ENCODE peak calls at places on chromosomes 11 and 22, in six cellular contexts. One of them, this sample, is unnamed.

GRCh38 chr11:2248242-2248641 is 22.1 kb downstream of the ASCL2 start:
- DNase-seq in stimulated activated CD4-positive, alpha-beta T cell treated with anti-CD3 and anti-CD28 coated beads, Interleukin-1b, Interleukin-23, amount 100 ng/mL, for 4 hours: no peak
- DNase-seq in stimulated activated CD8-positive, alpha-beta memory T cell treated with anti-CD3 and anti-CD28 coated beads, Interleukin-4, amount 100 ng/mL, for 24 hours: no peak
- DNase-seq in T-helper 1 cell: no peak
- DNase-seq in kidney glomerular epithelial cell: no peak
- DNase-seq in anterior cingulate cortex: no peak
- DNase-seq in this sample: no peak

GRCh38 chr11:107928767-107929507 is 689 bp downstream of the RAB39A start:
- DNase-seq in stimulated activated CD4-positive, alpha-beta T cell treated with anti-CD3 and anti-CD28 coated beads, Interleukin-1b, Interleukin-23, amount 100 ng/mL, for 4 hours: no peak
- DNase-seq in stimulated activated CD8-positive, alpha-beta memory T cell treated with anti-CD3 and anti-CD28 coated beads, Interleukin-4, amount 100 ng/mL, for 24 hours: no peak
- DNase-seq in T-helper 1 cell: no peak
- DNase-seq in kidney glomerular epithelial cell: no peak
- DNase-seq in anterior cingulate cortex: peak
- DNase-seq in this sample: no peak

GRCh38 chr11:20647976-20648565 is 21.3 kb upstream of the NELL1 start:
- DNase-seq in stimulated activated CD4-positive, alpha-beta T cell treated with anti-CD3 and anti-CD28 coated beads, Interleukin-1b, Interleukin-23, amount 100 ng/mL, for 4 hours: peak
- DNase-seq in stimulated activated CD8-positive, alpha-beta memory T cell treated with anti-CD3 and anti-CD28 coated beads, Interleukin-4, amount 100 ng/mL, for 24 hours: no peak
- DNase-seq in T-helper 1 cell: no peak
- DNase-seq in kidney glomerular epithelial cell: peak
- DNase-seq in anterior cingulate cortex: peak
- DNase-seq in this sample: peak

GRCh38 chr11:62400760-62401159 is 18.1 kb upstream of the SCGB1A1 start:
- DNase-seq in stimulated activated CD4-positive, alpha-beta T cell treated with anti-CD3 and anti-CD28 coated beads, Interleukin-1b, Interleukin-23, amount 100 ng/mL, for 4 hours: no peak
- DNase-seq in stimulated activated CD8-positive, alpha-beta memory T cell treated with anti-CD3 and anti-CD28 coated beads, Interleukin-4, amount 100 ng/mL, for 24 hours: no peak
- DNase-seq in T-helper 1 cell: no peak
- DNase-seq in kidney glomerular epithelial cell: peak
- DNase-seq in anterior cingulate cortex: peak
- DNase-seq in this sample: peak

GRCh38 chr22:49638788-49639187 is 188.9 kb downstream of the BRD1 start:
- DNase-seq in stimulated activated CD4-positive, alpha-beta T cell treated with anti-CD3 and anti-CD28 coated beads, Interleukin-1b, Interleukin-23, amount 100 ng/mL, for 4 hours: no peak
- DNase-seq in stimulated activated CD8-positive, alpha-beta memory T cell treated with anti-CD3 and anti-CD28 coated beads, Interleukin-4, amount 100 ng/mL, for 24 hours: no peak
- DNase-seq in T-helper 1 cell: no peak
- DNase-seq in kidney glomerular epithelial cell: no peak
- DNase-seq in anterior cingulate cortex: no peak
- DNase-seq in this sample: no peak

GRCh38 chr22:42376721-42377177 is 55.5 kb downstream of the NFAM1 start:
- DNase-seq in stimulated activated CD4-positive, alpha-beta T cell treated with anti-CD3 and anti-CD28 coated beads, Interleukin-1b, Interleukin-23, amount 100 ng/mL, for 4 hours: no peak
- DNase-seq in stimulated activated CD8-positive, alpha-beta memory T cell treated with anti-CD3 and anti-CD28 coated beads, Interleukin-4, amount 100 ng/mL, for 24 hours: no peak
- DNase-seq in T-helper 1 cell: no peak
- DNase-seq in kidney glomerular epithelial cell: no peak
- DNase-seq in anterior cingulate cortex: no peak
- DNase-seq in this sample: peak

GRCh38 chr11:115241899-115242298 is 262.3 kb downstream of the CADM1 start:
- DNase-seq in stimulated activated CD4-positive, alpha-beta T cell treated with anti-CD3 and anti-CD28 coated beads, Interleukin-1b, Interleukin-23, amount 100 ng/mL, for 4 hours: no peak
- DNase-seq in stimulated activated CD8-positive, alpha-beta memory T cell treated with anti-CD3 and anti-CD28 coated beads, Interleukin-4, amount 100 ng/mL, for 24 hours: no peak
- DNase-seq in T-helper 1 cell: no peak
- DNase-seq in kidney glomerular epithelial cell: no peak
- DNase-seq in anterior cingulate cortex: no peak
- DNase-seq in this sample: no peak

GRCh38 chr22:43857367-43857766 is 4.9 kb downstream of the SULT4A1 start:
- DNase-seq in stimulated activated CD4-positive, alpha-beta T cell treated with anti-CD3 and anti-CD28 coated beads, Interleukin-1b, Interleukin-23, amount 100 ng/mL, for 4 hours: no peak
- DNase-seq in stimulated activated CD8-positive, alpha-beta memory T cell treated with anti-CD3 and anti-CD28 coated beads, Interleukin-4, amount 100 ng/mL, for 24 hours: no peak
- DNase-seq in T-helper 1 cell: no peak
- DNase-seq in kidney glomerular epithelial cell: no peak
- DNase-seq in anterior cingulate cortex: no peak
- DNase-seq in this sample: no peak

GRCh38 chr11:45796461-45796861 is 8.5 kb upstream of the SLC35C1 start:
- DNase-seq in stimulated activated CD4-positive, alpha-beta T cell treated with anti-CD3 and anti-CD28 coated beads, Interleukin-1b, Interleukin-23, amount 100 ng/mL, for 4 hours: no peak
- DNase-seq in stimulated activated CD8-positive, alpha-beta memory T cell treated with anti-CD3 and anti-CD28 coated beads, Interleukin-4, amount 100 ng/mL, for 24 hours: no peak
- DNase-seq in T-helper 1 cell: no peak
- DNase-seq in kidney glomerular epithelial cell: no peak
- DNase-seq in anterior cingulate cortex: no peak
- DNase-seq in this sample: no peak

GRCh38 chr22:44196731-44197131 is 16.0 kb downstream of the PARVG start:
- DNase-seq in stimulated activated CD4-positive, alpha-beta T cell treated with anti-CD3 and anti-CD28 coated beads, Interleukin-1b, Interleukin-23, amount 100 ng/mL, for 4 hours: no peak
- DNase-seq in stimulated activated CD8-positive, alpha-beta memory T cell treated with anti-CD3 and anti-CD28 coated beads, Interleukin-4, amount 100 ng/mL, for 24 hours: no peak
- DNase-seq in T-helper 1 cell: no peak
- DNase-seq in kidney glomerular epithelial cell: no peak
- DNase-seq in anterior cingulate cortex: no peak
- DNase-seq in this sample: no peak

GRCh38 chr11:118953265-118953664 is 2.8 kb upstream of the UPK2 start:
- DNase-seq in stimulated activated CD4-positive, alpha-beta T cell treated with anti-CD3 and anti-CD28 coated beads, Interleukin-1b, Interleukin-23, amount 100 ng/mL, for 4 hours: no peak
- DNase-seq in stimulated activated CD8-positive, alpha-beta memory T cell treated with anti-CD3 and anti-CD28 coated beads, Interleukin-4, amount 100 ng/mL, for 24 hours: no peak
- DNase-seq in T-helper 1 cell: no peak
- DNase-seq in kidney glomerular epithelial cell: no peak
- DNase-seq in anterior cingulate cortex: peak
- DNase-seq in this sample: no peak

GRCh38 chr22:17109113-17109865 is 11.9 kb downstream of the TMEM121B start:
- DNase-seq in stimulated activated CD4-positive, alpha-beta T cell treated with anti-CD3 and anti-CD28 coated beads, Interleukin-1b, Interleukin-23, amount 100 ng/mL, for 4 hours: no peak
- DNase-seq in stimulated activated CD8-positive, alpha-beta memory T cell treated with anti-CD3 and anti-CD28 coated beads, Interleukin-4, amount 100 ng/mL, for 24 hours: no peak
- DNase-seq in T-helper 1 cell: no peak
- DNase-seq in kidney glomerular epithelial cell: no peak
- DNase-seq in anterior cingulate cortex: no peak
- DNase-seq in this sample: no peak

GRCh38 chr11:32935462-32936029 is 42.9 kb downstream of the QSER1 start:
- DNase-seq in stimulated activated CD4-positive, alpha-beta T cell treated with anti-CD3 and anti-CD28 coated beads, Interleukin-1b, Interleukin-23, amount 100 ng/mL, for 4 hours: no peak
- DNase-seq in stimulated activated CD8-positive, alpha-beta memory T cell treated with anti-CD3 and anti-CD28 coated beads, Interleukin-4, amount 100 ng/mL, for 24 hours: no peak
- DNase-seq in T-helper 1 cell: no peak
- DNase-seq in kidney glomerular epithelial cell: no peak
- DNase-seq in anterior cingulate cortex: no peak
- DNase-seq in this sample: no peak

GRCh38 chr11:12430351-12430750 is 53.0 kb downstream of the PARVA start:
- DNase-seq in stimulated activated CD4-positive, alpha-beta T cell treated with anti-CD3 and anti-CD28 coated beads, Interleukin-1b, Interleukin-23, amount 100 ng/mL, for 4 hours: no peak
- DNase-seq in stimulated activated CD8-positive, alpha-beta memory T cell treated with anti-CD3 and anti-CD28 coated beads, Interleukin-4, amount 100 ng/mL, for 24 hours: no peak
- DNase-seq in T-helper 1 cell: no peak
- DNase-seq in kidney glomerular epithelial cell: no peak
- DNase-seq in anterior cingulate cortex: no peak
- DNase-seq in this sample: no peak

GRCh38 chr11:126716456-126717083 is 284.0 kb downstream of the KIRREL3 start:
- DNase-seq in stimulated activated CD4-positive, alpha-beta T cell treated with anti-CD3 and anti-CD28 coated beads, Interleukin-1b, Interleukin-23, amount 100 ng/mL, for 4 hours: no peak
- DNase-seq in stimulated activated CD8-positive, alpha-beta memory T cell treated with anti-CD3 and anti-CD28 coated beads, Interleukin-4, amount 100 ng/mL, for 24 hours: no peak
- DNase-seq in T-helper 1 cell: no peak
- DNase-seq in kidney glomerular epithelial cell: peak
- DNase-seq in anterior cingulate cortex: peak
- DNase-seq in this sample: peak

This sample was measured in Caki2.